ENCODE peak calls at places on chromosome 1, in six cellular contexts. S is AG09319, N is memory B cell, T is K562, W is left cardiac atrium, D is MM.1S. X is an unnamed sample.

GRCh38 chr1:8661185-8662110 is 156.0 kb downstream of the RERE start:
- DNase-seq in N (no peak), S (no peak), T (peak), D (no peak), W (peak), X (peak)

GRCh38 chr1:238960071-238960470 is 426.3 kb upstream of the CHRM3 start:
- DNase-seq in W (no peak), S (no peak), N (no peak), T (no peak), D (no peak), X (peak)

GRCh38 chr1:116020668-116021272 is 44.5 kb downstream of the SLC22A15 start:
- DNase-seq in S (peak), W (peak), D (peak), T (peak), N (peak), X (peak)

GRCh38 chr1:243731974-243732373 is 118.1 kb downstream of the AKT3 start:
- DNase-seq in N (no peak), D (no peak), W (no peak), S (no peak), T (no peak), X (no peak)

GRCh38 chr1:172352435-172352834 is 68.0 kb upstream of the C1orf105 start:
- DNase-seq in T (no peak), D (no peak), W (no peak), N (no peak), S (no peak), X (no peak)

GRCh38 chr1:39194398-39195051 is 10.0 kb upstream of the MACF1 start:
- DNase-seq in S (no peak), N (no peak), W (no peak), T (no peak), D (no peak), X (no peak)

GRCh38 chr1:192878249-192878648 is 69.4 kb downstream of the RGS2 start:
- DNase-seq in D (no peak), S (no peak), N (no peak), T (no peak), W (peak), X (no peak)

GRCh38 chr1:69511426-69512192 is 56.1 kb upstream of the LRRC7 start:
- DNase-seq in W (no peak), T (no peak), D (no peak), N (no peak), S (no peak), X (no peak)

GRCh38 chr1:65027699-65028358 is 61.5 kb upstream of the JAK1 start:
- DNase-seq in D (no peak), S (no peak), W (peak), N (no peak), T (no peak), X (peak)

GRCh38 chr1:205792946-205793673 is 17.8 kb upstream of the RAB29 start:
- DNase-seq in T (no peak), W (no peak), D (no peak), S (no peak), N (no peak), X (no peak)

GRCh38 chr1:65254320-65255087 is 54.8 kb upstream of the DNAJC6 start:
- DNase-seq in T (peak), N (peak), W (peak), S (no peak), D (peak), X (peak)

GRCh38 chr1:201955750-201956143 is 444 bp downstream of the TIMM17A start:
- DNase-seq in S (no peak), W (no peak), N (no peak), T (no peak), D (peak), X (no peak)

GRCh38 chr1:70327306-70328076 is 27.0 kb downstream of the ANKRD13C start:
- DNase-seq in T (no peak), S (no peak), D (no peak), W (no peak), N (no peak), X (no peak)

GRCh38 chr1:229879746-229880145 is 187.3 kb upstream of the GALNT2 start:
- DNase-seq in D (no peak), T (no peak), W (no peak), S (no peak), N (no peak), X (no peak)

GRCh38 chr1:172756029-172756428 is 97.1 kb downstream of the FASLG start:
- DNase-seq in N (no peak), D (no peak), W (no peak), S (no peak), T (no peak), X (no peak)

GRCh38 chr1:31786366-31787060 is 22.4 kb upstream of the ADGRB2 start:
- DNase-seq in W (no peak), S (no peak), T (no peak), D (no peak), N (no peak), X (no peak)

X was measured in cardiac muscle cell.